ENCODE peak calls at places on chromosomes 3 and 15, in ten cellular contexts. V, G, H, P, F, W, B, U, Q and C are unnamed samples.

GRCh38 chr3:65776494-65776893 is 262.2 kb downstream of the MAGI1 start:
- DNase-seq in B (no peak), U (no peak), P (peak; percentile 63), V (no peak), G (no peak), H (no peak), Q (no peak), F (peak; percentile 50), W (no peak), C (no peak)

GRCh38 chr3:134517796-134518195 is 31.9 kb downstream of the CEP63 start:
- DNase-seq in U (no peak), B (no peak), V (no peak), W (no peak), G (no peak), Q (no peak), P (no peak), H (peak; percentile 29), F (no peak), C (no peak)

GRCh38 chr3:133476971-133477375 is 77.1 kb downstream of the BFSP2 start:
- DNase-seq in G (no peak), W (no peak), P (no peak), B (no peak), F (no peak), H (no peak), U (no peak), Q (no peak), V (no peak), C (no peak)

GRCh38 chr15:38323895-38324294 is 71.3 kb downstream of the SPRED1 start:
- DNase-seq in V (no peak), B (no peak), P (no peak), W (no peak), G (no peak), U (no peak), Q (no peak), F (no peak), H (no peak), C (no peak)

GRCh38 chr3:128073185-128073725 is 21.0 kb downstream of the SEC61A1 start:
- DNase-seq in H (no peak), B (no peak), F (no peak), U (peak; percentile 77), G (no peak), Q (no peak), P (no peak), V (no peak), W (no peak), C (no peak)

GRCh38 chr3:195895078-195895899 is 13.1 kb downstream of the TNK2 start:
- DNase-seq in B (peak; percentile 52), V (peak; percentile 83), Q (peak; percentile 73), P (no peak), F (peak; percentile 84), W (no peak), G (peak; percentile 65), U (no peak), H (peak; percentile 50), C (peak; percentile 27)

GRCh38 chr3:107981471-107982111 is 109.2 kb downstream of the CD47 start:
- DNase-seq in U (no peak), H (peak; percentile 23), F (no peak), G (no peak), W (peak; percentile 39), Q (no peak), V (no peak), P (no peak), B (no peak), C (peak; percentile 41)

GRCh38 chr15:23038741-23039150 is 623 bp downstream of the TUBGCP5 start:
- DNase-seq in H (peak; percentile 54), U (no peak), Q (no peak), P (no peak), B (no peak), F (no peak), G (peak; percentile 18), W (no peak), V (no peak), C (peak; percentile 13)

GRCh38 chr15:90872481-90873184 is 4.2 kb downstream of the FURIN start:
- DNase-seq in V (no peak), H (peak; percentile 75), P (no peak), B (no peak), G (no peak), W (no peak), F (peak; percentile 49), Q (no peak), U (no peak), C (no peak)

GRCh38 chr15:47727137-47727536 is 9.8 kb downstream of the SEMA6D start:
- DNase-seq in P (no peak), G (no peak), H (no peak), B (no peak), U (no peak), F (no peak), Q (no peak), W (no peak), V (no peak), C (no peak)

GRCh38 chr15:47728886-47729285 is 11.6 kb downstream of the SEMA6D start:
- DNase-seq in V (no peak), P (no peak), Q (no peak), U (no peak), H (no peak), F (no peak), B (no peak), G (no peak), W (no peak), C (no peak)

GRCh38 chr15:47726399-47726823 is 9.1 kb downstream of the SEMA6D start:
- DNase-seq in H (peak; percentile 67), G (no peak), U (no peak), F (no peak), W (no peak), V (no peak), Q (no peak), P (no peak), B (no peak), C (no peak)

GRCh38 chr15:47727676-47728075 is 10.4 kb downstream of the SEMA6D start:
- DNase-seq in V (no peak), P (no peak), F (no peak), U (no peak), H (no peak), B (no peak), W (no peak), G (no peak), Q (no peak), C (no peak)

GRCh38 chr15:47725924-47726323 is 8.6 kb downstream of the SEMA6D start:
- DNase-seq in B (no peak), V (no peak), U (no peak), G (no peak), H (no peak), F (no peak), P (no peak), Q (no peak), W (no peak), C (no peak)
- TF ChIP-seq POLR2AphosphoS5 in B (no peak), V (no peak), U (no peak), G (no peak), H (no peak), F (no peak), P (no peak), Q (no peak), W (no peak), C (no peak)

GRCh38 chr15:69414702-69415161 is 583 bp downstream of the KIF23 start:
- DNase-seq in P (no peak), G (peak; percentile 20), B (no peak), W (no peak), F (no peak), Q (no peak), H (peak; percentile 65), U (no peak), V (peak; percentile 30), C (no peak)
- TF ChIP-seq POLR2AphosphoS5 in P (no peak), G (no peak), B (no peak), W (peak; percentile 11), F (peak; percentile 76), Q (no peak), H (peak; percentile 1), U (no peak), V (no peak), C (no peak)

DNA sequence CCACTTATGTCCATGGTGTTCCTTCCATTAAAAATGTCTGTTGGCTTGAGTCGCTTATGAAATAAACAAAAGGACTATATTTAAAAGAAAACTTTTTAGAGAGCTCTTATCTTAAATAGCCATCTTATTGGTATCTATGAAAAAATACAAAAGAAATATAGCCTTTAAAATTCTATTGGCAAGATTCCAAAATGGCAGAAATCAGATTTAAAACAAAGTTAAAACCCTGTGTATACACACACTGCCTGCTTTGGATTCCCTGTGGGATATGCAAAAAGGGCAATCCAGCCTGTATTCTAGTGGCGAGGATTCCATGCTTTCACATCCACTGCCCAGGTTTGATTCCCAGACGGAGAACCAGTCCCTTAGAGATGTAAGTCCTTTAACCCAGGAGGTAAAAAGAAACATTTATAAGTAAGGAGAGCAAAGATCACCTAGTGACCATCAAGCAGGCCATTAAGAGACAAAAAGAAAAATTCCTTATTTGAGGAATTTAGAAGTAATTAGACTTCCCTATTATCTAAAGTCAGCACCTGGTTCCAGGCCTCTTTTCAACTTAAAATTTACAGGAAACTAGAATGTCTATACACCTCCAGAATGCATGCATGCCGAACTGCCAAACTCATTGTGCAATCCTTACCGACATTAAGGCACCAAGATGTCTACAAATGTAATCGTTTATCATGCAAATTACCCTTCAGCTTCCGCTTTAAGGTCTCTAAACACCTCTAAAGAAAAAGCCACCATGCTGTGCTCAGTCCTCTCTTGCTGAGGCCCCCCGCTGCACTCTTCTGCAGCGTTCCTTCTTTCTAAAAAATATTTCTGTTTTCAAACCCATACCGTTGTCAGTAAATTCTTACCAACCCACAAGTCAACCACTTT is 69.6 kb upstream of the STRIT1 start:
- DNase-seq in B (no peak), F (no peak), H (no peak), V (no peak), U (no peak), Q (no peak), W (no peak), G (no peak), P (peak; percentile 97), C (no peak)
- TF ChIP-seq POLR2AphosphoS5 in B (no peak), F (no peak), H (no peak), V (no peak), U (no peak), Q (no peak), W (no peak), G (no peak), P (peak; percentile 74), C (no peak)

GRCh38 chr3:190320594-190321362 is 1.5 kb downstream of the CLDN1 start:
- DNase-seq in Q (no peak), W (no peak), H (no peak), G (no peak), U (no peak), P (no peak), B (no peak), F (no peak), V (no peak), C (no peak)

GRCh38 chr3:190323241-190323617 is 983 bp upstream of the CLDN1 start:
- DNase-seq in G (no peak), H (no peak), B (peak; percentile 38), Q (no peak), P (no peak), W (no peak), F (no peak), U (no peak), V (no peak), C (peak; percentile 27)

GRCh38 chr3:190322604-190323240 is 476 bp upstream of the CLDN1 start:
- DNase-seq in U (no peak), H (no peak), B (no peak), W (no peak), V (no peak), G (no peak), F (no peak), Q (no peak), P (no peak), C (no peak)

GRCh38 chr3:190319660-190320059 is 2.6 kb downstream of the CLDN1 start:
- DNase-seq in P (no peak), Q (no peak), G (no peak), U (no peak), B (no peak), F (no peak), H (no peak), V (no peak), W (no peak), C (no peak)

GRCh38 chr3:190321789-190322603 is at the start of gene CLDN1:
- DNase-seq in G (peak; percentile 84), B (peak; percentile 85), P (no peak), H (peak; percentile 67), U (no peak), Q (peak; percentile 88), W (peak; percentile 82), F (peak; percentile 86), V (peak; percentile 66), C (peak; percentile 16)
- TF ChIP-seq POLR2AphosphoS5 in G (no peak), B (no peak), P (peak; percentile 82), H (peak; percentile 18), U (peak; percentile 60), Q (no peak), W (peak; percentile 64), F (no peak), V (no peak), C (no peak)